ENCODE peak calls at places on chromosomes 13 and 19, in five cellular contexts. J is GM23248, Q is osteoblast, W is H9, R is endothelial cell of umbilical vein. M is an unnamed sample.

GRCh38 chr13:98653471-98653985 is 76.6 kb upstream of the STK24 start:
- DNase-seq in J (peak; percentile 86), Q (peak; percentile 90), W (peak; percentile 91), R (peak; percentile 78), M (peak; percentile 80)

GRCh38 chr19:17075860-17076538 is 422 bp downstream of the MYO9B start:
- DNase-seq in J (peak; percentile 65), Q (peak; percentile 94), W (no peak), R (peak; percentile 51), M (no peak)

GRCh38 chr19:49453757-49454248 is 778 bp downstream of the ALDH16A1 start:
- DNase-seq in J (no peak), Q (no peak), W (no peak), R (no peak), M (no peak)

GRCh38 chr13:30038884-30039283 is 188.5 kb upstream of the UBL3 start:
- DNase-seq in J (peak; percentile 84), Q (peak; percentile 66), W (no peak), R (no peak), M (peak; percentile 62)

GRCh38 chr13:107057028-107057427 is 489.1 kb upstream of the ARGLU1 start:
- DNase-seq in J (no peak), Q (no peak), W (no peak), R (no peak), M (no peak)

GRCh38 chr13:98752111-98752941 is at the start of gene SLC15A1:
- DNase-seq in J (peak; percentile 34), Q (peak; percentile 79), W (peak; percentile 51), R (peak; percentile 4), M (no peak)

GRCh38 chr13:114106991-114107685 is 25.3 kb downstream of the RASA3 start:
- DNase-seq in J (no peak), Q (peak; percentile 62), W (no peak), R (no peak), M (no peak)

GRCh38 chr13:92224825-92225224 is 826.4 kb downstream of the GPC5 start:
- DNase-seq in J (no peak), Q (no peak), W (no peak), R (no peak), M (no peak)

GRCh38 chr13:48263196-48263595 is 30.2 kb downstream of the ITM2B start:
- DNase-seq in J (no peak), Q (no peak), W (no peak), R (no peak), M (no peak)

GRCh38 chr19:19545128-19545591 is 7.1 kb downstream of the CILP2 start:
- DNase-seq in J (no peak), Q (peak; percentile 55), W (no peak), R (no peak), M (no peak)

DNA sequence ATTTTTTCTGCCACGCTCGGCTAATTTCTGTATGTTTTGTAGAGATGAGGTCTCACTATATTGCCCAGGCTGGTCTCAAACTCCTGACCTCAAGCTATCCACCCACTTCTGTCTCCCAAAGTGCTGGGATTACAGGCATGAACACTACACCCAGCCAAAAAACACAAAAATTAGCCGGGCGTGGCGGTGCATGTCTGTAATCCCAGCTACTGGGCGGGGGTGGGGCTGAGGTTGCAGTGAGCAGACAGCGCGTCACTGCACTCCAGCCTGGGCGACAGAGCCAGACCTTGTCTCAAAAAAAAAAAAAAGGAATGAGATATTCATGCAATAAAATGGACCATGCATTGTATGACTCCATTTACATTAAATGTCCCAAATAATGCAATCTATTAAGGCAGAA is 32.2 kb downstream of the VASP start:
- DNase-seq in J (no peak), Q (no peak), W (no peak), R (no peak), M (no peak)
- H2AFZ ChIP-seq in J (no peak overlapping the region), Q (no peak overlapping the region), W (no peak overlapping the region), R (no peak overlapping the region), M (no peak overlapping the region)

GRCh38 chr13:23794267-23795161 is 94.7 kb downstream of the MIPEP start:
- DNase-seq in J (peak; percentile 71), Q (no peak), W (no peak), R (peak; percentile 91), M (peak; percentile 96)

GRCh38 chr13:23797276-23797903 is 91.8 kb downstream of the MIPEP start:
- DNase-seq in J (no peak), Q (no peak), W (no peak), R (no peak), M (no peak)

GRCh38 chr13:23793711-23794110 is 95.5 kb downstream of the MIPEP start:
- DNase-seq in J (no peak), Q (no peak), W (no peak), R (peak; percentile 73), M (no peak)

GRCh38 chr13:23799945-23800344 is 89.3 kb downstream of the MIPEP start:
- DNase-seq in J (no peak), Q (peak; percentile 58), W (no peak), R (no peak), M (peak; percentile 86)

GRCh38 chr13:23796546-23796945 is 92.7 kb downstream of the MIPEP start:
- DNase-seq in J (no peak), Q (no peak), W (no peak), R (no peak), M (peak; percentile 32)
- H2AFZ ChIP-seq in J (no peak overlapping the region), Q (no peak overlapping the region), W (no peak overlapping the region), R (no peak overlapping the region), M (no peak overlapping the region)

GRCh38 chr13:99958402-99959126 is 13.0 kb downstream of the ZIC5 start:
- DNase-seq in J (no peak), Q (no peak), W (peak; percentile 69), R (no peak), M (no peak)
- H2AFZ ChIP-seq in J (no peak overlapping the region), Q (no peak overlapping the region), W (no peak overlapping the region), R (no peak overlapping the region), M (no peak overlapping the region)

DNA sequence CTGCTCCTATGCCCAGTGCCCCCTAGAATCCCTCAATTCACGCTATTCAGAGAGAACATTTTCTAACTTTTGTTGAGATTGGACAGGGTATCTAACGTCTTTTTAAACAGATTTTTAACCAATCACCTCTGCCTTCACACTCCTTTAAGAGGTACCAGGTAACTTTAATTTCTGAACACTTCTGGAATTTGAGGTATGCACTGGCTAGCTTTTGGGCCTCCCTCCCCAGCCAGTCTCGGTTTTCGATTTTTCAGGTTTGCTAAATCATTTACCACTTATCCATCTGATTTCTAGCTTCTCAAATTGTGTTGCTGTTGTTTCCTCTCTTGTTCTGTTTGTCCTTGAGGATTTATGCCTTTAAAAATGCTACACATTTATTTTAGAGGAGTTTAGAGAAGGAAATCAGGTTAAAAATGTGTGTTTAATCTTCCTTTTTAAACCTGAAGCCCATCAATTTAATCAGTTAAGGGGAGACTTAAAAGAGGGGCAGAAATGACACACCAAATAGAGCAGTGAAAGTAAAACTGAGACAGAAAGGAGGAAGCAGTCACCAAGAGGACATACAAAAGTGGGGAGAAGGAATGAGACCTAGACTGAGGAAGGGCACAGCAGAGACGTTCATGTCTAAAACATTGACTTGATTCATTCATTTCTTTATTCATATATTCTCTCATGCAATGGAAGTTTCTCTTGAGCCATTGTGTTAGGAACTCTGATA is 139.6 kb upstream of the HTR2A start:
- DNase-seq in J (no peak), Q (no peak), W (no peak), R (no peak), M (no peak)
- H2AFZ ChIP-seq in J (no peak overlapping the region), Q (no peak overlapping the region), W (peak overlapping the region; percentile 56), R (no peak overlapping the region), M (no peak overlapping the region)

GRCh38 chr13:33694546-33694945 is 123.4 kb upstream of the RFC3 start:
- DNase-seq in J (no peak), Q (no peak), W (no peak), R (no peak), M (no peak)
- H2AFZ ChIP-seq in J (no peak overlapping the region), Q (no peak overlapping the region), W (no peak overlapping the region), R (no peak overlapping the region), M (no peak overlapping the region)

GRCh38 chr19:2151339-2152229 is at the start of gene AP3D1:
- DNase-seq in J (peak; percentile 100), Q (peak; percentile 100), W (peak; percentile 100), R (peak; percentile 100), M (peak; percentile 100)
- H2AFZ ChIP-seq in J (peak within 1 kb of the TSS; percentile 80), Q (peak within 1 kb of the TSS; percentile 85), W (no peak within 1 kb of the TSS), R (peak within 1 kb of the TSS; percentile 41), M (peak within 1 kb of the TSS; percentile 91)

GRCh38 chr13:28719227-28719562 is 425 bp upstream of the SLC46A3 start:
- DNase-seq in J (no peak), Q (no peak), W (no peak), R (no peak), M (peak; percentile 4)

GRCh38 chr13:28717170-28717569 is 1.6 kb downstream of the SLC46A3 start:
- DNase-seq in J (no peak), Q (no peak), W (no peak), R (no peak), M (no peak)

GRCh38 chr13:28718538-28719226 is at the start of gene SLC46A3:
- DNase-seq in J (peak; percentile 98), Q (peak; percentile 98), W (peak; percentile 98), R (peak; percentile 99), M (peak; percentile 98)

GRCh38 chr13:28718186-28718537 is 608 bp downstream of the SLC46A3 start:
- DNase-seq in J (no peak), Q (no peak), W (no peak), R (peak; percentile 55), M (peak; percentile 24)

GRCh38 chr13:28719656-28720055 is 886 bp upstream of the SLC46A3 start:
- DNase-seq in J (peak; percentile 76), Q (peak; percentile 80), W (no peak), R (no peak), M (peak; percentile 70)
- H2AFZ ChIP-seq in J (peak overlapping the region; percentile 85), Q (peak overlapping the region; percentile 82), W (no peak overlapping the region), R (peak overlapping the region; percentile 90), M (peak overlapping the region; percentile 87)

DNA sequence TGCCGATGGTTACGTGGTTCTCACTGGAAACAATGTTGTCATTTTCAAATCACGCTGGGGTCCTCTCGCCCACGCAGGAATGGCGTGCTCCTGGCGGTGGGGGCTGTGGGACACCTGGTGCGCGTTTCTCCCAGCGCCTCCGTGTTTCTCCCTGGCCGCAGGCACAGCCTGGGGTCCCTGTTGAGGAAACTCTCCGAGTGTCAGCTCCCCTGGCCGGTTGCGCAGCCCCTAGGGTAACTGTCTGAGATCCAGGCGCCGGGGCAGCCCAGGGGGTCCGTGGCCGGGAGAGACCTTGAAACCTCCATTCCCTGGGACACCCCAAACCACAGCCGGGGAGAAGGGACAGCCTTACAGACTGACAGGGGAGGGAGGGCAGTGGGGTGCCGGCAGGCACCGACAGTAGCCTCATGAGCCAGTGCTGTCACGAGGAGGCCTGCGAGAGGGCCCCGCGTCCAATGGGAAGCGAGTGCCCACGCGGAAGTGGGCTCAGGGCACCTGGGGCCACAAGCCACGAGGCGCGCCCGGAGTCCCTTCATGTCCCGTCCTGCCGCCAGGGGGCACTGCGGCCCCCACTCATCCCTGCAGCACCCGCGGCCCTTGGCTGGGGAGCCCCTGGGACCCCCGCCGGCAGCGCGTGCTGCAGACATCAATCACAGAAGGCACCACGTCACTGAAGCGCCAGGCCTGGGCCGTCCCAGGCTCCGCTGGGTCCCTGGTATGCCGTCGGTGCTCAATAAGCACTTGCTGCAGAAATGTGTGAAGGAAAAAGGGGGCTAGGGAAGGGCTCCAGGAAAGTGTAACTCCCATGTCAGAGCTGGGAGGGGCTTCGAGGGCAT is 9.5 kb downstream of the ADAMTSL5 start:
- DNase-seq in J (peak; percentile 74), Q (no peak), W (peak; percentile 79), R (no peak), M (peak; percentile 20)
- H2AFZ ChIP-seq in J (peak overlapping the region; percentile 40), Q (no peak overlapping the region), W (no peak overlapping the region), R (peak overlapping the region; percentile 16), M (no peak overlapping the region)

GRCh38 chr19:8352134-8352827 is 9.2 kb upstream of the KANK3 start:
- DNase-seq in J (peak; percentile 51), Q (peak; percentile 85), W (no peak), R (no peak), M (peak; percentile 34)
- H2AFZ ChIP-seq in J (peak overlapping the region; percentile 50), Q (peak overlapping the region; percentile 62), W (peak overlapping the region; percentile 73), R (no peak overlapping the region), M (no peak overlapping the region)